ENCODE peak calls at places on chromosomes 12 and 14, in ten cellular contexts. U, S, N, L, B, T, I, F, M and W are unnamed samples.

GRCh38 chr14:104386281-104386841 is 193.2 kb upstream of the C14orf180 start:
- DNase-seq in U (peak; percentile 34), S (no peak), N (no peak), L (no peak), B (no peak), T (peak; percentile 73), I (no peak), F (no peak), M (no peak), W (no peak)

GRCh38 chr12:79373896-79374499 is 316.8 kb downstream of the PAWR start:
- DNase-seq in U (peak; percentile 90), S (no peak), N (no peak), L (peak; percentile 39), B (no peak), T (no peak), I (no peak), F (peak; percentile 47), M (peak; percentile 15), W (peak; percentile 26)

GRCh38 chr14:80213602-80214001 is 2.3 kb upstream of the DIO2 start:
- DNase-seq in U (peak; percentile 79), S (no peak), N (no peak), L (peak; percentile 61), B (no peak), T (no peak), I (no peak), F (peak; percentile 48), M (peak; percentile 50), W (peak; percentile 46)

GRCh38 chr14:45212231-45212630 is 40.8 kb downstream of the MIS18BP1 start:
- DNase-seq in U (peak; percentile 62), S (no peak), N (no peak), L (no peak), B (no peak), T (no peak), I (no peak), F (no peak), M (no peak), W (no peak)

GRCh38 chr14:105689722-105690121 is 163.3 kb downstream of the TMEM121 start:
- DNase-seq in U (peak; percentile 5), S (no peak), N (no peak), L (no peak), B (no peak), T (no peak), I (no peak), F (no peak), M (no peak), W (no peak)

GRCh38 chr12:115973968-115974765 is 303.3 kb downstream of the MED13L start:
- DNase-seq in U (no peak), S (no peak), N (no peak), L (no peak), B (no peak), T (no peak), I (no peak), F (no peak), M (no peak), W (no peak)

GRCh38 chr12:65741662-65742480 is 82.4 kb upstream of the HMGA2 start:
- DNase-seq in U (peak; percentile 96), S (peak; percentile 4), N (no peak), L (peak; percentile 59), B (no peak), T (peak; percentile 78), I (peak; percentile 26), F (peak; percentile 70), M (no peak), W (peak; percentile 51)

GRCh38 chr12:123364532-123365140 is at the start of gene SBNO1:
- DNase-seq in U (peak; percentile 97), S (peak; percentile 92), N (peak; percentile 73), L (peak; percentile 97), B (peak; percentile 74), T (peak; percentile 93), I (peak; percentile 91), F (peak; percentile 97), M (peak; percentile 84), W (peak; percentile 76)

GRCh38 chr12:75474121-75474520 is 6.4 kb upstream of the GLIPR1 start:
- DNase-seq in U (no peak), S (no peak), N (no peak), L (no peak), B (no peak), T (no peak), I (no peak), F (no peak), M (peak; percentile 30), W (no peak)
- TF ChIP-seq CTCF in U (no peak), S (no peak), N (no peak), L (no peak), B (no peak), T (no peak), I (no peak), F (no peak), M (no peak), W (no peak)

GRCh38 chr12:68807576-68808387 is at the start of gene MDM2:
- DNase-seq in U (peak; percentile 99), S (peak; percentile 93), N (peak; percentile 73), L (peak; percentile 96), B (peak; percentile 61), T (peak; percentile 99), I (peak; percentile 94), F (peak; percentile 97), M (peak; percentile 88), W (peak; percentile 69)

GRCh38 chr12:68804654-68805591 is 3.1 kb upstream of the MDM2 start:
- DNase-seq in U (peak; percentile 90), S (no peak), N (no peak), L (peak; percentile 30), B (no peak), T (no peak), I (no peak), F (no peak), M (no peak), W (no peak)

GRCh38 chr12:68806488-68807237 is 1.3 kb upstream of the MDM2 start:
- DNase-seq in U (no peak), S (no peak), N (no peak), L (no peak), B (no peak), T (no peak), I (no peak), F (no peak), M (no peak), W (no peak)

GRCh38 chr12:68805592-68806120 is 2.3 kb upstream of the MDM2 start:
- DNase-seq in U (no peak), S (no peak), N (no peak), L (no peak), B (no peak), T (no peak), I (no peak), F (no peak), M (peak; percentile 71), W (no peak)

GRCh38 chr12:68803948-68804653 is 3.9 kb upstream of the MDM2 start:
- DNase-seq in U (peak; percentile 68), S (no peak), N (no peak), L (no peak), B (no peak), T (no peak), I (no peak), F (no peak), M (no peak), W (no peak)
- H3K27ac ChIP-seq in U (no peak overlapping the region), S (no peak overlapping the region), N (no peak overlapping the region), L (no peak overlapping the region), B (no peak overlapping the region), T (no peak overlapping the region), I (no peak overlapping the region), F (no peak overlapping the region), M (no peak overlapping the region), W (no peak overlapping the region)

GRCh38 chr12:132337557-132337956 is 8.2 kb upstream of the GALNT9 start:
- DNase-seq in U (no peak), S (no peak), N (no peak), L (no peak), B (no peak), T (peak; percentile 67), I (no peak), F (no peak), M (no peak), W (no peak)
- H3K27me3 ChIP-seq in U (no peaks in the 10 kb centered on the region), S (no peaks in the 10 kb centered on the region), N (no peaks in the 10 kb centered on the region), L (peaks cover 23% of the 10 kb centered on the region), B (no peaks in the 10 kb centered on the region), T (no peaks in the 10 kb centered on the region), I (peaks cover 96% of the 10 kb centered on the region), F (peaks cover 89% of the 10 kb centered on the region), M (no peaks in the 10 kb centered on the region), W (no peaks in the 10 kb centered on the region)

GRCh38 chr12:48954061-48954460 is 3.2 kb downstream of the ARF3 start:
- DNase-seq in U (no peak), S (no peak), N (no peak), L (no peak), B (no peak), T (no peak), I (no peak), F (no peak), M (no peak), W (no peak)

GRCh38 chr12:48957141-48958048 is at the start of gene ARF3:
- DNase-seq in U (peak; percentile 100), S (peak; percentile 94), N (peak; percentile 82), L (peak; percentile 98), B (peak; percentile 76), T (peak; percentile 99), I (peak; percentile 95), F (peak; percentile 100), M (peak; percentile 88), W (peak; percentile 87)

GRCh38 chr12:48954781-48955501 is 2.3 kb downstream of the ARF3 start:
- DNase-seq in U (no peak), S (no peak), N (no peak), L (no peak), B (no peak), T (no peak), I (no peak), F (no peak), M (no peak), W (no peak)

GRCh38 chr12:48958049-48958388 is 732 bp upstream of the ARF3 start:
- DNase-seq in U (no peak), S (no peak), N (no peak), L (no peak), B (no peak), T (no peak), I (no peak), F (no peak), M (no peak), W (no peak)

DNA sequence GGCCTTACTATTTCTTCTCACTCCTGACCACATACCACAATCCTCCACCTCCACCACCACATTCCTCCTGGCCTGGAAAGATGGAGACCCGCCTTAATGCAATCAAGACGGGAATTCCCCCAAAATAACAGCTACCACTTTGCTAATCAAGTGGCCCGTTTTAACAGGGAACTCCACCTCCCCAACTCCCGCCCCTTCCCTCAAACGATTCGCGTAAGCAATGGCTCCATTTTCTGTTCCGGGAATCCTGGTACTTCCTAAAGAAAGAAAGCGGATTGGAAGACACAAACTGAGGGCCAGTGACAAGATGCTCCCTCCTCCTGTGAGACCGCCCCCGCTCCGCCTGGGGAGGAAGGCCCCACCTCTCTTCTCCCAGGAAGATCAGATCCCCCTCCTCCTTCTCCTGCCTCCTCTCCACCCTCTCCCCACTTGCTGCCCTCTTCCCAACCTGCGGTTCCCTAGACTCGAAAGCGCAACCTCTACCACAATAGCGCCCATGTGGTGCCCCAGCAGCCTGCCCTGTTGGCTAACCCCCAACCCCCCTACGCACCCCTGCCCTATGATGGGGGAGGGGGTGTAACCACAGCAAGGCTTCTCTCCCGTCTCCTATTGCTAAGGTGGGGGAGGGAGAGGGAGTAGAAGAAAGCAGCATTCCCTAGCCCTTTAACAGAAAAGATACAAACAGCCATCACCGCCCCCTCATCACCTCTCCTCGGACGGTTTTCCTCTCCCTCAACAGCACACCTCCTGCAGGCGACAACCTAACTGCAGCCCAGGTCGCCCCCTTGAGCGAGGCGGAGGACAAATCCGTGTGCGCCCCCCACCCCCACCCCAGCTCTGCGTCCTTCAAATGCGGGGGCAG is 777 bp downstream of the ARF3 start:
- DNase-seq in U (peak; percentile 98), S (peak; percentile 88), N (peak; percentile 68), L (peak; percentile 95), B (peak; percentile 89), T (peak; percentile 88), I (peak; percentile 85), F (peak; percentile 95), M (peak; percentile 97), W (peak; percentile 95)
- TF ChIP-seq CTCF in U (peak; percentile 53), S (no peak), N (no peak), L (peak; percentile 17), B (peak; percentile 11), T (no peak), I (no peak), F (peak; percentile 41), M (no peak), W (peak; percentile 15)

GRCh38 chr14:68269136-68269535 is 449.6 kb downstream of the RAD51B start:
- DNase-seq in U (no peak), S (no peak), N (no peak), L (no peak), B (no peak), T (no peak), I (no peak), F (no peak), M (no peak), W (no peak)
- H3K27ac ChIP-seq in U (no peak overlapping the region), S (peak overlapping the region; percentile 72), N (no peak overlapping the region), L (peak overlapping the region; percentile 31), B (no peak overlapping the region), T (peak overlapping the region; percentile 75), I (peak overlapping the region; percentile 41), F (no peak overlapping the region), M (no peak overlapping the region), W (no peak overlapping the region)